ENCODE peak calls at places on chromosomes 6 and 20, in eight cellular contexts. Z is A549, L is right atrium auricular region, O is left lung, J is lung, F is stomach, S is HAP-1, K is heart right ventricle. Y is an unnamed sample.

GRCh38 chr6:35776364-35777215 is at the start of gene CLPSL2:
- DNase-seq in Z (peak), L (no peak), O (peak), J (no peak), F (no peak), S (peak), K (no peak), Y (no peak)

GRCh38 chr6:145009691-145010090 is 724.6 kb downstream of the UTRN start:
- DNase-seq in Z (no peak), L (no peak), O (no peak), J (no peak), F (no peak), S (no peak), K (no peak), Y (no peak)

GRCh38 chr20:14055127-14055742 is 59.9 kb downstream of the MACROD2 start:
- DNase-seq in Z (peak), L (no peak), O (no peak), J (no peak), F (no peak), S (peak), K (no peak), Y (peak)

GRCh38 chr6:33577106-33577535 is 3.0 kb downstream of the BAK1 start:
- DNase-seq in Z (no peak), L (peak), O (no peak), J (peak), F (peak), S (no peak), K (peak), Y (no peak)

GRCh38 chr6:81689580-81689979 is 62.9 kb downstream of the TENT5A start:
- DNase-seq in Z (no peak), L (no peak), O (no peak), J (no peak), F (no peak), S (no peak), K (no peak), Y (no peak)

GRCh38 chr20:5996765-5997164 is 46.3 kb downstream of the MCM8 start:
- DNase-seq in Z (no peak), L (no peak), O (no peak), J (no peak), F (no peak), S (no peak), K (no peak), Y (peak)

GRCh38 chr6:131398176-131398575 is 174.8 kb upstream of the ARG1 start:
- DNase-seq in Z (no peak), L (no peak), O (no peak), J (no peak), F (no peak), S (no peak), K (no peak), Y (no peak)

GRCh38 chr6:27924179-27924578 is 12.0 kb upstream of the OR2B2 start:
- DNase-seq in Z (no peak), L (no peak), O (no peak), J (no peak), F (no peak), S (no peak), K (no peak), Y (no peak)

GRCh38 chr6:26216015-26216885 is 129.0 kb downstream of the HFE start:
- DNase-seq in Z (no peak), L (peak), O (no peak), J (no peak), F (peak), S (peak), K (no peak), Y (peak)

GRCh38 chr6:100300221-100300736 is 164.4 kb downstream of the SIM1 start:
- DNase-seq in Z (peak), L (no peak), O (no peak), J (no peak), F (no peak), S (no peak), K (no peak), Y (no peak)

GRCh38 chr20:45052698-45053440 is 48.1 kb downstream of the KCNS1 start:
- DNase-seq in Z (no peak), L (no peak), O (no peak), J (no peak), F (no peak), S (no peak), K (no peak), Y (peak)

GRCh38 chr6:83198486-83199172 is 5.5 kb downstream of the RWDD2A start:
- DNase-seq in Z (no peak), L (no peak), O (no peak), J (no peak), F (no peak), S (no peak), K (no peak), Y (peak)

GRCh38 chr6:34736838-34737237 is 20.5 kb upstream of the SNRPC start:
- DNase-seq in Z (no peak), L (no peak), O (no peak), J (no peak), F (no peak), S (no peak), K (no peak), Y (no peak)

GRCh38 chr20:49938173-49939163 is 2.3 kb downstream of the RNF114 start:
- DNase-seq in Z (no peak), L (peak), O (no peak), J (no peak), F (peak), S (no peak), K (peak), Y (no peak)

GRCh38 chr6:135675862-135676261 is 175.6 kb upstream of the PDE7B start:
- DNase-seq in Z (peak), L (no peak), O (no peak), J (no peak), F (no peak), S (peak), K (no peak), Y (peak)

GRCh38 chr20:47256665-47257236 is 99.7 kb downstream of the ZMYND8 start:
- DNase-seq in Z (no peak), L (no peak), O (no peak), J (no peak), F (no peak), S (no peak), K (no peak), Y (no peak)

GRCh38 chr20:57391439-57392129 is 388 bp downstream of the RBM38 start:
- DNase-seq in Z (no peak), L (no peak), O (peak), J (no peak), F (peak), S (peak), K (no peak), Y (no peak)

GRCh38 chr20:54377992-54378773 is 97.2 kb upstream of the DOK5 start:
- DNase-seq in Z (no peak), L (no peak), O (no peak), J (no peak), F (no peak), S (no peak), K (no peak), Y (no peak)

GRCh38 chr20:62795023-62795761 is 1.1 kb upstream of the MRGBP start:
- DNase-seq in Z (peak), L (no peak), O (peak), J (no peak), F (no peak), S (peak), K (peak), Y (peak)

GRCh38 chr6:134537146-134537555 is 219.2 kb upstream of the SGK1 start:
- DNase-seq in Z (peak), L (no peak), O (no peak), J (no peak), F (no peak), S (no peak), K (no peak), Y (no peak)

GRCh38 chr20:3911956-3912355 is 22.8 kb downstream of the PANK2 start:
- DNase-seq in Z (no peak), L (peak), O (no peak), J (peak), F (peak), S (no peak), K (no peak), Y (no peak)

GRCh38 chr20:49853640-49854039 is 41.0 kb downstream of the SLC9A8 start:
- DNase-seq in Z (no peak), L (no peak), O (no peak), J (no peak), F (no peak), S (no peak), K (no peak), Y (no peak)

GRCh38 chr6:147081210-147081609 is 123.0 kb upstream of the STXBP5 start:
- DNase-seq in Z (no peak), L (no peak), O (no peak), J (no peak), F (no peak), S (no peak), K (no peak), Y (no peak)

GRCh38 chr20:39716796-39717341 is 754.7 kb downstream of the DHX35 start:
- DNase-seq in Z (no peak), L (no peak), O (no peak), J (no peak), F (no peak), S (no peak), K (no peak), Y (no peak)

GRCh38 chr20:53804920-53805894 is 211.6 kb upstream of the ZNF217 start:
- DNase-seq in Z (peak), L (no peak), O (no peak), J (no peak), F (no peak), S (no peak), K (no peak), Y (no peak)

GRCh38 chr6:235763-236360 is 56.4 kb upstream of the DUSP22 start:
- DNase-seq in Z (no peak), L (no peak), O (no peak), J (no peak), F (no peak), S (no peak), K (no peak), Y (peak)

GRCh38 chr6:15110721-15111354 is 135.0 kb upstream of the JARID2 start:
- DNase-seq in Z (no peak), L (no peak), O (no peak), J (no peak), F (no peak), S (no peak), K (no peak), Y (no peak)

GRCh38 chr6:132544826-132545225 is 6.7 kb downstream of the TAAR9 start:
- DNase-seq in Z (no peak), L (no peak), O (no peak), J (no peak), F (no peak), S (no peak), K (no peak), Y (no peak)

GRCh38 chr6:168060521-168060931 is 18.5 kb downstream of the FRMD1 start:
- DNase-seq in Z (peak), L (peak), O (peak), J (no peak), F (peak), S (peak), K (peak), Y (no peak)

GRCh38 chr6:32954983-32955802 is 2.3 kb upstream of the HLA-DMA start:
- DNase-seq in Z (no peak), L (no peak), O (no peak), J (no peak), F (peak), S (peak), K (no peak), Y (peak)

GRCh38 chr6:74519172-74519571 is 686.7 kb downstream of the COL12A1 start:
- DNase-seq in Z (peak), L (no peak), O (no peak), J (no peak), F (no peak), S (no peak), K (no peak), Y (no peak)

GRCh38 chr6:10082385-10082784 is 332.5 kb downstream of the TFAP2A start:
- DNase-seq in Z (no peak), L (no peak), O (no peak), J (no peak), F (no peak), S (no peak), K (no peak), Y (no peak)

GRCh38 chr20:8764289-8764962 is 304.5 kb upstream of the PLCB4 start:
- DNase-seq in Z (no peak), L (no peak), O (no peak), J (no peak), F (no peak), S (peak), K (no peak), Y (no peak)

GRCh38 chr6:53746442-53747103 is 48.2 kb upstream of the LRRC1 start:
- DNase-seq in Z (no peak), L (no peak), O (no peak), J (no peak), F (no peak), S (no peak), K (no peak), Y (no peak)

GRCh38 chr20:48283470-48284110 is 498.3 kb upstream of the SULF2 start:
- DNase-seq in Z (no peak), L (no peak), O (no peak), J (peak), F (peak), S (no peak), K (peak), Y (no peak)

GRCh38 chr6:17280552-17281090 is 540 bp upstream of the RBM24 start:
- DNase-seq in Z (no peak), L (no peak), O (peak), J (peak), F (peak), S (peak), K (peak), Y (no peak)

GRCh38 chr6:17281100-17281496 is at the start of gene RBM24:
- DNase-seq in Z (no peak), L (no peak), O (no peak), J (peak), F (peak), S (peak), K (peak), Y (no peak)

GRCh38 chr6:17281497-17282481 is 628 bp downstream of the RBM24 start:
- DNase-seq in Z (no peak), L (no peak), O (no peak), J (no peak), F (no peak), S (peak), K (peak), Y (no peak)

GRCh38 chr6:17278289-17279061 is 2.7 kb upstream of the RBM24 start:
- DNase-seq in Z (no peak), L (no peak), O (no peak), J (no peak), F (no peak), S (peak), K (no peak), Y (no peak)

DNA sequence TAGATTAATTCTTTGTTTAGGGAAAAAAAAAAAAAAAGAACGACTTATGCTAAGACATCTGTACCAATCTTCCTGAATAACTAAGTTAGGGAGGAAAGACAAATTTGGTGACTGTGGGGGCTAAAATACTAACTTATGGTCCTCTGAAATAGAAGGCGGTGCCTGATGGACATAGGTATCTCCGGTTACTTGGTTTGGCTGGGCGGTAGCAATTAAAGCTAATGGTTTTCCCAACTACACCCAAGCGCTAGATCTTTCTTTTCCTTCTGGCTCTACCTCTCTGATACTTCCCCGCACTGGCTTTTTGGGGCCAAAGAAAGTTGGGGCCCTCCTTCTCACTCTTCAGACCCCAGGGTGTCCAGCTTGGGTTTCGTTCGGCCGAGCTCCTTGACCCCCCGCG is 1.0 kb upstream of the RBM24 start:
- DNase-seq in Z (no peak), L (no peak), O (no peak), J (no peak), F (no peak), S (no peak), K (no peak), Y (no peak)
- H3K4me3 ChIP-seq in Z (peak), L (peak), O (no peak), J (no peak), F (peak), S (peak), K (peak), Y (no peak)

GRCh38 chr20:10747019-10747418 is 73.2 kb upstream of the JAG1 start:
- DNase-seq in Z (no peak), L (no peak), O (no peak), J (no peak), F (no peak), S (peak), K (no peak), Y (no peak)

GRCh38 chr20:10754809-10755208 is 81.0 kb upstream of the JAG1 start:
- DNase-seq in Z (no peak), L (no peak), O (no peak), J (no peak), F (no peak), S (no peak), K (no peak), Y (no peak)

GRCh38 chr20:10752206-10752605 is 78.4 kb upstream of the JAG1 start:
- DNase-seq in Z (no peak), L (no peak), O (no peak), J (no peak), F (no peak), S (no peak), K (no peak), Y (no peak)
- H3K4me3 ChIP-seq in Z (no peak), L (no peak), O (no peak), J (no peak), F (no peak), S (no peak), K (no peak), Y (no peak)

GRCh38 chr6:6915813-6916547 is 191.8 kb upstream of the RREB1 start:
- DNase-seq in Z (no peak), L (peak), O (no peak), J (peak), F (no peak), S (no peak), K (peak), Y (no peak)
- H3K4me3 ChIP-seq in Z (no peak), L (peak), O (peak), J (no peak), F (peak), S (no peak), K (peak), Y (no peak)

GRCh38 chr20:33686984-33687366 is 790 bp upstream of the E2F1 start:
- DNase-seq in Z (no peak), L (no peak), O (no peak), J (no peak), F (no peak), S (no peak), K (no peak), Y (no peak)

GRCh38 chr20:33686008-33686983 is at the start of gene E2F1:
- DNase-seq in Z (peak), L (peak), O (peak), J (peak), F (peak), S (peak), K (peak), Y (peak)

GRCh38 chr20:33687370-33687915 is 1.3 kb upstream of the E2F1 start:
- DNase-seq in Z (no peak), L (no peak), O (no peak), J (no peak), F (no peak), S (no peak), K (no peak), Y (no peak)

GRCh38 chr20:33685328-33686007 is 717 bp downstream of the E2F1 start:
- DNase-seq in Z (no peak), L (no peak), O (peak), J (no peak), F (no peak), S (peak), K (no peak), Y (no peak)

DNA sequence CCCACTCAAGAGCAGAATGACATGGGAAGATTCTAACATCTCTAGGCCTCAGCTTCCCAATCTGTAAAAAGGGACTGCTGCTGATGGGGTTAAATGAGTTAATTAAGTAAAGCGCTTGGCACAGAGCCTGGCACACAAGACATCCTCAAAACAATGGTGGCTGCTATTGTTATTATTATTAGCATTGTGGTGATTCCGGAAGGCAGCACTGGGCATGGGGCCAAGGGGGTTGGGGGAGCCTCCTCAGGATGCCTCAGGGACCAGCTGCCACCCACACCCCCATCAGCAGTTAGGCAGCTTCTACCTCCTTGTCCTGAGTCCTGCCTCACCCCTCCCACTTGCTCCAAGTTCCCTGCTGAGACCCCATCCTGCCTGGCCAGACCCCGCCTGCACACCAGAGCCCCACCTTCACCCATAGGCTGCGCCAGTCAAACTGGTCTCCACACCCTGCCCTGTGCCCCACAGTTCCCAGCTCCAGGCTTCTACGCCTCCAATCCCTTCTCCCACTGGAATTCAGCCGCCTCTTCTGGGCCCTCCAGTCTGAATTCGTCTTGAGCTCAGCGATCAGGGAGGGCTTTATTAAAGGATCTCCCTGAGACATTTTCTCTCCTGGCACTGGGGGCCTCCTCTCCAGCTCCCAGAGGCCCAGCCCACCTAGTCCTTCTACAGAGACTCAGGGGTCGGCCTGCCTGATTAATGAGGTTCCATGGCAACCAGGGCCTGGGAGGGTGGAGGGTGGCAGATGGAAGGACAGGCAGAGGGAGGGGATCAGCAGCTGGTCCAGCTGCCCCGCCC is 1.5 kb downstream of the E2F1 start:
- DNase-seq in Z (no peak), L (no peak), O (no peak), J (no peak), F (no peak), S (peak), K (no peak), Y (no peak)
- H3K4me3 ChIP-seq in Z (peak), L (no peak), O (peak), J (no peak), F (peak), S (peak), K (peak), Y (peak)

GRCh38 chr6:31586596-31586995 is 519 bp downstream of the LST1 start:
- DNase-seq in Z (no peak), L (no peak), O (peak), J (no peak), F (no peak), S (no peak), K (no peak), Y (peak)
- H3K4me3 ChIP-seq in Z (no peak), L (no peak), O (peak), J (no peak), F (no peak), S (no peak), K (peak), Y (peak)

GRCh38 chr6:106540907-106541306 is 88.4 kb downstream of the RTN4IP1 start:
- DNase-seq in Z (no peak), L (no peak), O (no peak), J (no peak), F (no peak), S (no peak), K (no peak), Y (no peak)
- H3K4me3 ChIP-seq in Z (no peak), L (no peak), O (no peak), J (no peak), F (no peak), S (no peak), K (no peak), Y (no peak)

GRCh38 chr6:151808331-151809241 is 1.1 kb downstream of the ESR1 start:
- DNase-seq in Z (no peak), L (no peak), O (peak), J (no peak), F (no peak), S (no peak), K (no peak), Y (no peak)

GRCh38 chr6:151805286-151805840 is 2.1 kb upstream of the ESR1 start:
- DNase-seq in Z (no peak), L (no peak), O (peak), J (no peak), F (no peak), S (peak), K (peak), Y (no peak)

GRCh38 chr6:151807513-151808330 is at the start of gene ESR1:
- DNase-seq in Z (no peak), L (no peak), O (peak), J (no peak), F (peak), S (peak), K (peak), Y (no peak)

GRCh38 chr6:151804585-151805285 is 2.7 kb upstream of the ESR1 start:
- DNase-seq in Z (no peak), L (no peak), O (no peak), J (no peak), F (no peak), S (peak), K (no peak), Y (no peak)

GRCh38 chr6:151806757-151807512 is 547 bp upstream of the ESR1 start:
- DNase-seq in Z (no peak), L (no peak), O (no peak), J (no peak), F (no peak), S (no peak), K (no peak), Y (peak)
- H3K4me3 ChIP-seq in Z (no peak), L (peak), O (peak), J (no peak), F (peak), S (no peak), K (peak), Y (no peak)